ENCODE peak calls at places on chromosomes 6 and 20, in seven cellular contexts. C is GM23338, O is breast epithelium, D is sigmoid colon, N is transverse colon, S is GM12878, V is prostate gland. X is an unnamed sample.

GRCh38 chr20:4341804-4342560 is 326.6 kb upstream of the RNF24 start:
- DNase-seq in C (no peak), O (no peak), D (no peak), N (no peak), S (no peak), V (no peak), X (no peak)

GRCh38 chr20:50569864-50570836 is 60.0 kb downstream of the PTPN1 start:
- DNase-seq in C (peak; percentile 72), O (no peak), D (no peak), N (no peak), S (peak; percentile 68), V (no peak), X (no peak)

GRCh38 chr6:169724554-169725269 is 412 bp upstream of the PHF10 start:
- DNase-seq in C (peak; percentile 72), O (peak; percentile 24), D (peak; percentile 72), N (peak; percentile 59), S (no peak), V (peak; percentile 40), X (peak; percentile 93)

GRCh38 chr6:159788276-159788675 is 1.1 kb downstream of the TCP1 start:
- DNase-seq in C (no peak), O (no peak), D (no peak), N (no peak), S (no peak), V (no peak), X (no peak)

GRCh38 chr6:123352705-123353104 is 284.0 kb downstream of the TRDN start:
- DNase-seq in C (no peak), O (no peak), D (no peak), N (no peak), S (no peak), V (no peak), X (no peak)

GRCh38 chr20:62860924-62861691 is 514 bp downstream of the TCFL5 start:
- DNase-seq in C (peak; percentile 46), O (no peak), D (no peak), N (no peak), S (no peak), V (no peak), X (peak; percentile 91)

GRCh38 chr6:40803897-40804702 is 216.9 kb upstream of the LRFN2 start:
- DNase-seq in C (no peak), O (no peak), D (no peak), N (no peak), S (no peak), V (no peak), X (no peak)

GRCh38 chr6:37155394-37156312 is 14.3 kb upstream of the PIM1 start:
- DNase-seq in C (no peak), O (no peak), D (no peak), N (peak; percentile 78), S (peak; percentile 97), V (no peak), X (peak; percentile 84)

GRCh38 chr6:19866199-19866872 is 29.2 kb downstream of the ID4 start:
- DNase-seq in C (no peak), O (no peak), D (no peak), N (no peak), S (no peak), V (no peak), X (no peak)

GRCh38 chr6:81401970-81402690 is 350.4 kb downstream of the TENT5A start:
- DNase-seq in C (no peak), O (no peak), D (no peak), N (no peak), S (no peak), V (no peak), X (no peak)

GRCh38 chr6:143596857-143597256 is 80.9 kb upstream of the PHACTR2 start:
- DNase-seq in C (peak; percentile 21), O (no peak), D (peak; percentile 80), N (no peak), S (no peak), V (no peak), X (no peak)

DNA sequence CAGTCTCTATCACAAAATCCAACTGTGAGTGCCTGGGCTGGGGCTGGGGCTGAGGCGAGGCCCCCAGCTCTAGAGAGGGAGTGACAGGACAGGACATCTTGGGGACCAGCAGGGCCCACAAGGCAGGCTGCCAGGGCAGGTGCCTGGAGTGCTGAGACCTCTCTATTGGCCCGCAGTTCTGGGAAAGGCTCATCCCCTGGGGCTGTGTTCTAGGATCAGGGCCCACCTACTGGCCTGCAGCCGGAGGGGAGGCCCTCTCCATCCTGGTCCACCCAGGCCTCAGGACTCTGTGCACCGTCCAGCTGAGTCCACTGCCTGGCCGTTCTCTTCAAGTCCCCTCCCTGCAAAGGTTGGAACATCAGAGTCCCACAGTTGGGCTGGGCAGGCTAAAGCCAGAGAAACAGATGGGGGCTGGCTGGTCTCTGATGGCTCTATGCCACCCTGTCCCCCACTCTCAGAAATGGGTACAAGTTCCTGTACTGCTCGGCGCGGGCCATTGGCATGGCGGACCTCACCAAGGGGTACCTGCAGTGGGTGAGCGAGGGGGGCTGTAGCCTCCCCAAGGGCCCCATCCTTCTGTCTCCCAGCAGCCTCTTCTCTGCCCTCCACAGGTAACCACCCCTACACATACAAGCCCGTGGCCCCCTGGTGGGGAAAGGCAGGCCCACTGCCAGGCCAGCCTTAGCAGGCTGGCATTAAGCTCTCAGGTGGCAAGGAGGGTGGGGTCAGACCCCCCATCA is 9.0 kb downstream of the EMILIN3 start:
- DNase-seq in C (no peak), O (no peak), D (no peak), N (no peak), S (no peak), V (no peak), X (no peak)
- TF ChIP-seq CTCF in C (peak; percentile 26), O (no peak), D (no peak), N (no peak), S (no peak), V (no peak), X (no peak)

DNA sequence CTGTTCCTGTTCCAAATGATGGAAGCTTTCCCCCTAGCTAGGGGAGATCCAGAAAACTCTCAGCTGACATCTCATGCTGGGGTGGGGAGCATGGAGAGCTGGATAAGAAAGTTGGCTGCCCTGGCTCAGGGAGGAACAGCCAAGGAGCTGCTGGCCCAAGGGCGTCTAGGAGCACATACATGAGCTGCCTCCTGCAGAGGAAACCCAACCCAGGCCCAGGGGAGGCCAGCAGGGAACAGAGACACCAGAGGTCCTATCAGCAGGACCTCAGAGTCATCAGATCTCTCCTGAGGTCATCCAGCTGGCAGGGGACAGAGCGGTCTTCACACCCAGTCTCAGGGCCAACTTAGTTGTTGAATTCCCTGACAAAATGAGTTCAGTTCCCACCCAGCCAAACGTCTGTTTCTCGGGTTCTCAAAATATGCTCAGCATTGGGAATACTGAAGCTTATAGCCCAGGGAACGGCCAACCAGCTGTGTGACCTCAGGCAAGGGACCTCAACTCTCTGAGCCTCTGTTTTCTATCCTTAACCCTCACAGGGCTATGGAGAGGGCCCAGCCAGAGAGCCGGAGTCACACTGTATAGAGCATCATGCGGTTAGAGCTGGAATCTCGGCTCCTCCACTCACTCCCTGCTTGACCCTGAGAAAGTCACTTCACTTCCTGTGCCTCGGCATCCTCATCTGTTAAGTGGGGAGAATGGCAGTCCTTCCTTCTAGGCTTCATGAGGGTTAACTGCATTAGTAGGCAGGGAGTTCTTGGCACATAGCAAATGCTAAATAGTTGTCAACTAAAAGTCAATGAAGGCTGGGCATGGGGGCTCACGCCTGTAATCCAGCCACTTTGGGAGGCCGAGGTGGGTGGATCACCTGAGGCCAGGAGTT is 13.8 kb downstream of the ADA start:
- DNase-seq in C (no peak), O (no peak), D (peak; percentile 88), N (no peak), S (no peak), V (no peak), X (no peak)
- TF ChIP-seq POLR2AphosphoS5 in C (no peak), O (no peak), D (no peak), N (no peak), S (no peak), V (no peak), X (no peak)

GRCh38 chr6:31493875-31494694 is 3.9 kb upstream of the MICB start:
- DNase-seq in C (peak; percentile 93), O (peak; percentile 46), D (peak; percentile 84), N (peak; percentile 89), S (peak; percentile 34), V (peak; percentile 73), X (peak; percentile 95)
- H3K27ac ChIP-seq in C (peak overlapping the region; percentile 52), O (peak overlapping the region; percentile 72), D (peak overlapping the region; percentile 64), N (peak overlapping the region; percentile 82), S (peak overlapping the region; percentile 65), V (peak overlapping the region; percentile 38), X (peak overlapping the region; percentile 84)

GRCh38 chr6:6219716-6220115 is 100.7 kb downstream of the F13A1 start:
- DNase-seq in C (no peak), O (no peak), D (no peak), N (no peak), S (no peak), V (no peak), X (no peak)

GRCh38 chr6:6218246-6219085 is 102.0 kb downstream of the F13A1 start:
- DNase-seq in C (no peak), O (no peak), D (no peak), N (no peak), S (no peak), V (no peak), X (no peak)

GRCh38 chr6:6221829-6222535 is 98.5 kb downstream of the F13A1 start:
- DNase-seq in C (peak; percentile 79), O (no peak), D (no peak), N (peak; percentile 21), S (no peak), V (no peak), X (no peak)

GRCh38 chr6:6217838-6218237 is 102.6 kb downstream of the F13A1 start:
- DNase-seq in C (peak; percentile 15), O (no peak), D (no peak), N (no peak), S (no peak), V (no peak), X (no peak)

DNA sequence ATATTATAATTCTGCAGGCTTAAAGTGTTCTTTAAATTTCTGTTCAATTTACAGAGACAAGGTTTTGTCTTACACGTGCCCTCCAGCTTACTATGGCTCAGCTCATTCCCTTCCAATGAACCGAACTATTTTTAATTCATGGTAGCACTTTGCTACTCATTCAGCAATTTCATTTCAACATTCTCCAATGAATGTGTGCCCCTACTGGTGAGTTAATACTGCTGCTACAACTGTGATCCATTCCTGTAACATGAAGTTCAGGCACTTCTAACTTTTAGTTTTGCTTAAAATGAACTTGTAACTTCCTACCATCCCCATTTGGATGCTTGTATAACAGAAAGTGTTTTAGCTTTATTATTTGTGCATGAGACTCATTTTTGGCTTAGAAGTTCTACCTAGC is 99.7 kb downstream of the F13A1 start:
- DNase-seq in C (peak; percentile 14), O (no peak), D (no peak), N (no peak), S (no peak), V (no peak), X (no peak)
- TF ChIP-seq CTCF in C (peak; percentile 50), O (no peak), D (no peak), N (no peak), S (peak; percentile 30), V (no peak), X (no peak)

DNA sequence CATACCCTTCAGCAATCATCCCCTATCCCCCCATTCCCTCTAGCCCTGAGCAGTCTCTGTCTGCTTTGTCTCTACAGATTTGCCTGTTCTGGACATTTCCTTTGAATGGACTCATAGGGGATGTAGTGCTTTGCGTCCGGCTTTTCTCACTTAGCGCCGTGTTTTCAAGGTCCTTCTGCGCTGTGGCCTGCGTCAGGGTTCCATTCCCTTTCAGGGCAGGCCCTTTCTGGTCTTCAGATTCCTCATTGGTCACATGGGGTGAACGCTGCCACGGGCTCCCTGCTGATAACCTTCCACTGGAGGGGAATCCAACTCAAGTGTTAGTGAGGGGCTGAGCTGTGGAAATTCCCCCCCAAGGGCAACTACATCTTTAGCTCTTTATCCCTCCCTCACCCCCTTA is 36.4 kb upstream of the APCDD1L start:
- DNase-seq in C (no peak), O (no peak), D (peak; percentile 43), N (no peak), S (no peak), V (no peak), X (no peak)
- TF ChIP-seq POLR2AphosphoS5 in C (no peak), O (no peak), D (no peak), N (no peak), S (no peak), V (no peak), X (no peak)